ENCODE peak calls at places on chromosome 6, in five cellular contexts. One of them, this sample, is unnamed.

GRCh38 chr6:55528624-55529023 is 50.4 kb downstream of the HMGCLL1 start:
- DNase-seq in GM12891: no peak
- DNase-seq in H1: no peak
- DNase-seq in HepG2: peak; percentile 43
- DNase-seq in K562: no peak
- DNase-seq in this sample: no peak

GRCh38 chr6:5866547-5867051 is 140.1 kb downstream of the NRN1 start:
- DNase-seq in GM12891: no peak
- DNase-seq in H1: no peak
- DNase-seq in HepG2: peak; percentile 55
- DNase-seq in K562: no peak
- DNase-seq in this sample: no peak

GRCh38 chr6:4924872-4925271 is 79.0 kb downstream of the RPP40 start:
- DNase-seq in GM12891: no peak
- DNase-seq in H1: no peak
- DNase-seq in HepG2: no peak
- DNase-seq in K562: no peak
- DNase-seq in this sample: no peak

GRCh38 chr6:165766026-165766425 is 103.0 kb upstream of the PDE10A start:
- DNase-seq in GM12891: no peak
- DNase-seq in H1: no peak
- DNase-seq in HepG2: no peak
- DNase-seq in K562: no peak
- DNase-seq in this sample: no peak

GRCh38 chr6:132812255-132812732 is 2.1 kb upstream of the RPS12 start:
- DNase-seq in GM12891: no peak
- DNase-seq in H1: no peak
- DNase-seq in HepG2: peak; percentile 15
- DNase-seq in K562: no peak
- DNase-seq in this sample: no peak

GRCh38 chr6:156955494-156956183 is 178.5 kb downstream of the ARID1B start:
- DNase-seq in GM12891: no peak
- DNase-seq in H1: no peak
- DNase-seq in HepG2: no peak
- DNase-seq in K562: no peak
- DNase-seq in this sample: no peak

GRCh38 chr6:2264932-2265331 is 19.5 kb upstream of the GMDS start:
- DNase-seq in GM12891: no peak
- DNase-seq in H1: no peak
- DNase-seq in HepG2: no peak
- DNase-seq in K562: no peak
- DNase-seq in this sample: no peak

GRCh38 chr6:30873137-30873640 is 11.1 kb upstream of the DDR1 start:
- DNase-seq in GM12891: no peak
- DNase-seq in H1: no peak
- DNase-seq in HepG2: no peak
- DNase-seq in K562: peak; percentile 14
- DNase-seq in this sample: no peak

GRCh38 chr6:141677598-141678211 is 455.0 kb upstream of the GJE1 start:
- DNase-seq in GM12891: no peak
- DNase-seq in H1: no peak
- DNase-seq in HepG2: peak; percentile 43
- DNase-seq in K562: no peak
- DNase-seq in this sample: no peak

GRCh38 chr6:75543311-75543710 is 49.7 kb upstream of the FILIP1 start:
- DNase-seq in GM12891: no peak
- DNase-seq in H1: no peak
- DNase-seq in HepG2: no peak
- DNase-seq in K562: no peak
- DNase-seq in this sample: no peak

GRCh38 chr6:12289655-12290489 is at the start of gene EDN1:
- DNase-seq in GM12891: peak; percentile 49
- DNase-seq in H1: peak; percentile 81
- DNase-seq in HepG2: peak; percentile 57
- DNase-seq in K562: peak; percentile 24
- DNase-seq in this sample: peak; percentile 44

GRCh38 chr6:126812651-126813050 is 305.8 kb upstream of the RSPO3 start:
- DNase-seq in GM12891: no peak
- DNase-seq in H1: no peak
- DNase-seq in HepG2: no peak
- DNase-seq in K562: no peak
- DNase-seq in this sample: no peak

GRCh38 chr6:33185190-33185589 is 7.1 kb downstream of the COL11A2 start:
- DNase-seq in GM12891: no peak
- DNase-seq in H1: no peak
- DNase-seq in HepG2: no peak
- DNase-seq in K562: no peak
- DNase-seq in this sample: no peak

DNA sequence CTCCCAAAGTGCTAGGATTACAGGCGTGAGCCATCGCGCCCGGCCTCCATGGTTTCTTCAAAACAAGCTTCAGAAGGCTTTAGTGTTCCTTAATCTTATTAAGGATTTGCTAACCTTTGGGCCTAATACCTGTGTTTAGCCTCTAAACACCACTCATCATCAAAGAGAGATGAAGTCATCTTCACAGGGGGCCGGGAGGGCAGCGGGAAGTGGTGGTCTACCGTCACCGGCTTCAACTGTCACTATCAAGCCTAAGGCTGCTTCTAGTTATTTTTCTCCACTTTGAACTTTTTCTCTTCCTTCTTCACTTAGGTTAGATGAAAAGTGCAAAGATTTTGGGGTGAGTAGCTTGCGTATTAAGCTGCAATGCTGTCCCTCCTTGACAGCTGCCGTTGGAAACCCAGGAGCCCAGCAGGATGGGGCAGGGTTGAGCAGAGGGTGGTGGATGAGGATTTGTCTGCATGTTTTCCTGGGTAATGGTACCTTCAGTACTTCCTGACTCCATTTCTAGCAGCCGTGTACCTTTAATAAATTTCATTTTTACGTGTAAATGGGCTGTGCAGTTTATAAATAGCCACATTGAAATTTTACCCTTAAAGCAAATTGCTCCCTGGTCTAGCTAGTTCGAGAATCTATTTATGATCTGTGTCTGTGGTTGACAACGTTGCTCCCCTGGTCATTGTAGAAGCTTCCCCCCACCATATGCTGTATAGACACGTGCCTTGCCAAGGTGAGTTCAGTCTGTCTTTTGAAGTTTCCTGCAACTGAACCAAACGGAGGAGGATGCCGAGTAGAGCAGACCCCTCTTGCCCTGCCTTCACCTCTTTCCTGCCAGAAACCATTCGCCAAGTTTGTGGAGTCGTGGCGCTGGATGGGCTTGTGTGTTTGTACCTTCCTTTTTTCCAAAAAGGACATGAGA is 64.8 kb downstream of the SYNJ2 start:
- DNase-seq in GM12891: no peak
- DNase-seq in H1: no peak
- DNase-seq in HepG2: no peak
- DNase-seq in K562: no peak
- DNase-seq in this sample: no peak
- TF ChIP-seq TAF1 in GM12891: no peak
- TF ChIP-seq TAF1 in H1: no peak
- TF ChIP-seq TAF1 in HepG2: no peak
- TF ChIP-seq TAF1 in K562: no peak
- TF ChIP-seq TAF1 in this sample: no peak

DNA sequence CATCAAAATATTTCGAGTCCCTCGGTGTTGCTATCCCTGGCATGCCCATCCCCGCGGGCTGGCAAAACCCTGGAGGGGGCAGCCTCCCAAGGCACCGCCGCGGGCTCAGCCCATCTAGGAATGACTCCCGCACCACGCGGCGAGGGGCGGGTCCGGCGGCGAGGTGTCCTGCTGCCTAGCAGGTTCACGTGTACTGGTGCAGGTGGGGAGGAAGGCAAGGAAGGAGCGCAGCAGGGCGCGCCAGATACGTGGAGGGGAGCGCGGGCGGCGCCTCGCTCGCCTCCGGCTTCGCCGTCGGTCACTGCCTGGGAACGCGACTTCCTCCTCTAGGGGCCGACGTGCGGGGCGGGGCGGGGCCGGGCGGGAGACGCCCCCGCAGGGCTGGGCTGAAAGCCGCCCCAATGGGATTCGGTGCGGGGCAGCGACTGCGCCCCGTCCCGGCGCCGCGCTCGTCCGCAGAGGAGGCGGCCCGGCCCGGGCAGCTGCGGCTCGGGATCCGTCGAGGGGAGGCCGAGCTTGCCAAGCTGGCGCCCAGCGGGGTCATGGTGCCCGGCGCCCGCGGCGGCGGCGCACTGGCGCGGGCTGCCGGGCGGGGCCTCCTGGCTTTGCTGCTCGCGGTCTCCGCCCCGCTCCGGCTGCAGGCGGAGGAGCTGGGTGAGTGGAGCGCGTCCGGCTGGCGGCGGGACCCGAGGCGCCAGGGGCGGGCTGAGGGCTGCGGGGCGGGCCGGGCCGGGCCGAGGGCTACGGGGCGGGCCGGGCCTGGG is at the start of gene DCBLD1:
- DNase-seq in GM12891: peak; percentile 68
- DNase-seq in H1: peak; percentile 80
- DNase-seq in HepG2: peak; percentile 78
- DNase-seq in K562: peak; percentile 92
- DNase-seq in this sample: peak; percentile 66
- TF ChIP-seq POLR2A in GM12891: no peak
- TF ChIP-seq POLR2A in H1: peak; percentile 53
- TF ChIP-seq POLR2A in HepG2: peak; percentile 88
- TF ChIP-seq POLR2A in K562: no peak
- TF ChIP-seq POLR2A in this sample: peak; percentile 22

GRCh38 chr6:90221403-90221802 is 75.2 kb downstream of the BACH2 start:
- DNase-seq in GM12891: no peak
- DNase-seq in H1: no peak
- DNase-seq in HepG2: no peak
- DNase-seq in K562: no peak
- DNase-seq in this sample: no peak

GRCh38 chr6:90220273-90220672 is 76.4 kb downstream of the BACH2 start:
- DNase-seq in GM12891: no peak
- DNase-seq in H1: no peak
- DNase-seq in HepG2: no peak
- DNase-seq in K562: no peak
- DNase-seq in this sample: no peak

GRCh38 chr6:90217621-90218496 is 78.8 kb downstream of the BACH2 start:
- DNase-seq in GM12891: no peak
- DNase-seq in H1: peak; percentile 52
- DNase-seq in HepG2: peak; percentile 62
- DNase-seq in K562: no peak
- DNase-seq in this sample: no peak

GRCh38 chr6:90222008-90222407 is 74.6 kb downstream of the BACH2 start:
- DNase-seq in GM12891: no peak
- DNase-seq in H1: no peak
- DNase-seq in HepG2: no peak
- DNase-seq in K562: no peak
- DNase-seq in this sample: no peak

GRCh38 chr6:90219168-90219985 is 77.3 kb downstream of the BACH2 start:
- DNase-seq in GM12891: no peak
- DNase-seq in H1: no peak
- DNase-seq in HepG2: no peak
- DNase-seq in K562: no peak
- DNase-seq in this sample: no peak
- TF ChIP-seq POLR2AphosphoS5 in GM12891: no peak
- TF ChIP-seq POLR2AphosphoS5 in H1: no peak
- TF ChIP-seq POLR2AphosphoS5 in HepG2: no peak
- TF ChIP-seq POLR2AphosphoS5 in K562: no peak
- TF ChIP-seq POLR2AphosphoS5 in this sample: no peak

GRCh38 chr6:169868458-169868857 is 117.0 kb downstream of the ERMARD start:
- DNase-seq in GM12891: no peak
- DNase-seq in H1: peak; percentile 41
- DNase-seq in HepG2: no peak
- DNase-seq in K562: no peak
- DNase-seq in this sample: no peak
- TF ChIP-seq TAF1 in GM12891: no peak
- TF ChIP-seq TAF1 in H1: no peak
- TF ChIP-seq TAF1 in HepG2: no peak
- TF ChIP-seq TAF1 in K562: no peak
- TF ChIP-seq TAF1 in this sample: no peak

GRCh38 chr6:3408665-3409064 is 48.2 kb downstream of the SLC22A23 start:
- DNase-seq in GM12891: no peak
- DNase-seq in H1: no peak
- DNase-seq in HepG2: no peak
- DNase-seq in K562: no peak
- DNase-seq in this sample: no peak
- TF ChIP-seq POLR2A in GM12891: no peak
- TF ChIP-seq POLR2A in H1: no peak
- TF ChIP-seq POLR2A in HepG2: no peak
- TF ChIP-seq POLR2A in K562: no peak
- TF ChIP-seq POLR2A in this sample: no peak

DNA sequence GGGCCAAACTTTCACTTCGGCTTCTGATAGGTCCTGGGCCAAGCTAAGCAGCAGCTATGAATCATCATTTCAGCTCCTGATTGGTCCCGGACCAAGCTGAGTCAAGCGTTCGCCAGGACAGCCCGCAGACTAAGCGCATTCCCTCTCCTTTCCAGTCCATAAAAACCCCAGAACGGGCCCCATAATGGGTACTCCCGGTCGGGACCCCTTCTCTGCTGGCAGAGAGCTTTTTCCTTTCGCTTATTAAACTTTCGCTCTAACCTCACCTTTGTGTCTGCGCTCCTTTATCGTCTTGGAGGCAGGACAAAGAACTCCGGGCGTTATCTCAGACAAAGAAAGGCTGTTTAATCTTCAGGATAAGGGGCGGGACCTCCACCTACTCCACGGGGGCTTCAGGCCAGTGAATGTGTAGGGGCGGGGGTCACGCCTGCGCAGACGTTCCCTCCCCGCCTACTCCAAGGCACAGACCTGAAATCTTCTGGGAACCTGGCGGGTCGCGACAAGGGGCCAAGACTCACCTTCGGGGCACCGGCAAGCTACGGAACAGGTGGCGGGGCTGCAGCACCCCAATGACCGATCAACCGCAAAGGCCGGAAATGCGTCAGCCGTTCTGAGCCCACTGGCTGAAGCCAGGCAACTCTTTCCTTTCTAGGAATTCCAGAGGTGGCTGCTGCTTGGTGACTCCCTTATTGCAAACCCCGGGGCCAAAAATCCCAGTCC is at the start of gene ZSCAN31:
- DNase-seq in GM12891: peak; percentile 44
- DNase-seq in H1: peak; percentile 89
- DNase-seq in HepG2: peak; percentile 99
- DNase-seq in K562: peak; percentile 97
- DNase-seq in this sample: peak; percentile 48
- TF ChIP-seq POLR2AphosphoS5 in GM12891: peak; percentile 89
- TF ChIP-seq POLR2AphosphoS5 in H1: peak; percentile 78
- TF ChIP-seq POLR2AphosphoS5 in HepG2: peak; percentile 94
- TF ChIP-seq POLR2AphosphoS5 in K562: peak; percentile 87
- TF ChIP-seq POLR2AphosphoS5 in this sample: peak; percentile 85

This sample was measured in GM12892.